ENCODE peak calls at places on chromosomes 3 and 15, in five cellular contexts. One of them, this sample, is unnamed.
A peak's percentile ranks its signal among the peaks of the same experiment; 100 is the strongest.

GRCh38 chr15:47196057-47196456 is 521.2 kb upstream of the SEMA6D start:
- DNase-seq in bronchial epithelial cell: peak; percentile 77
- DNase-seq in GM13977: peak; percentile 38
- DNase-seq in tibial artery: peak; percentile 69
- DNase-seq in mesothelial cell of epicardium: peak; percentile 81
- DNase-seq in this sample: peak; percentile 50

GRCh38 chr3:194537732-194538247 is 51.0 kb upstream of the ATP13A3 start:
- DNase-seq in bronchial epithelial cell: peak; percentile 58
- DNase-seq in GM13977: no peak
- DNase-seq in tibial artery: no peak
- DNase-seq in mesothelial cell of epicardium: no peak
- DNase-seq in this sample: no peak

GRCh38 chr15:51097553-51098330 is 3.0 kb upstream of the TNFAIP8L3 start:
- DNase-seq in bronchial epithelial cell: peak; percentile 59
- DNase-seq in GM13977: no peak
- DNase-seq in tibial artery: no peak
- DNase-seq in mesothelial cell of epicardium: no peak
- DNase-seq in this sample: no peak

GRCh38 chr15:50241684-50242450 is 23.7 kb downstream of the HDC start:
- DNase-seq in bronchial epithelial cell: peak; percentile 82
- DNase-seq in GM13977: no peak
- DNase-seq in tibial artery: no peak
- DNase-seq in mesothelial cell of epicardium: no peak
- DNase-seq in this sample: no peak

GRCh38 chr3:194421-194820 is 2.1 kb upstream of the CHL1 start:
- DNase-seq in bronchial epithelial cell: no peak
- DNase-seq in GM13977: no peak
- DNase-seq in tibial artery: no peak
- DNase-seq in mesothelial cell of epicardium: no peak
- DNase-seq in this sample: no peak

GRCh38 chr3:174613173-174613572 is 246.0 kb upstream of the NAALADL2 start:
- DNase-seq in bronchial epithelial cell: no peak
- DNase-seq in GM13977: no peak
- DNase-seq in tibial artery: no peak
- DNase-seq in mesothelial cell of epicardium: no peak
- DNase-seq in this sample: no peak

GRCh38 chr15:74988007-74988800 is 7.2 kb upstream of the SCAMP5 start:
- DNase-seq in bronchial epithelial cell: peak; percentile 50
- DNase-seq in GM13977: peak; percentile 40
- DNase-seq in tibial artery: no peak
- DNase-seq in mesothelial cell of epicardium: peak; percentile 43
- DNase-seq in this sample: no peak

GRCh38 chr15:81152799-81153198 is 18.7 kb downstream of the CFAP161 start:
- DNase-seq in bronchial epithelial cell: peak; percentile 62
- DNase-seq in GM13977: no peak
- DNase-seq in tibial artery: no peak
- DNase-seq in mesothelial cell of epicardium: no peak
- DNase-seq in this sample: no peak

GRCh38 chr15:29567336-29567735 is 254.9 kb downstream of the TJP1 start:
- DNase-seq in bronchial epithelial cell: no peak
- DNase-seq in GM13977: no peak
- DNase-seq in tibial artery: no peak
- DNase-seq in mesothelial cell of epicardium: no peak
- DNase-seq in this sample: no peak

GRCh38 chr3:57446318-57446841 is 97.8 kb downstream of the DNAH12 start:
- DNase-seq in bronchial epithelial cell: no peak
- DNase-seq in GM13977: no peak
- DNase-seq in tibial artery: no peak
- DNase-seq in mesothelial cell of epicardium: no peak
- DNase-seq in this sample: no peak

GRCh38 chr3:101639280-101639963 is 37.5 kb downstream of the ZBTB11 start:
- DNase-seq in bronchial epithelial cell: no peak
- DNase-seq in GM13977: no peak
- DNase-seq in tibial artery: no peak
- DNase-seq in mesothelial cell of epicardium: no peak
- DNase-seq in this sample: no peak

GRCh38 chr3:101640256-101640655 is 36.7 kb downstream of the ZBTB11 start:
- DNase-seq in bronchial epithelial cell: no peak
- DNase-seq in GM13977: no peak
- DNase-seq in tibial artery: no peak
- DNase-seq in mesothelial cell of epicardium: no peak
- DNase-seq in this sample: no peak

GRCh38 chr3:101635954-101636798 is 40.8 kb downstream of the ZBTB11 start:
- DNase-seq in bronchial epithelial cell: peak; percentile 27
- DNase-seq in GM13977: peak; percentile 67
- DNase-seq in tibial artery: no peak
- DNase-seq in mesothelial cell of epicardium: peak; percentile 71
- DNase-seq in this sample: no peak

GRCh38 chr3:101637461-101637860 is 39.5 kb downstream of the ZBTB11 start:
- DNase-seq in bronchial epithelial cell: no peak
- DNase-seq in GM13977: no peak
- DNase-seq in tibial artery: no peak
- DNase-seq in mesothelial cell of epicardium: no peak
- DNase-seq in this sample: no peak

DNA sequence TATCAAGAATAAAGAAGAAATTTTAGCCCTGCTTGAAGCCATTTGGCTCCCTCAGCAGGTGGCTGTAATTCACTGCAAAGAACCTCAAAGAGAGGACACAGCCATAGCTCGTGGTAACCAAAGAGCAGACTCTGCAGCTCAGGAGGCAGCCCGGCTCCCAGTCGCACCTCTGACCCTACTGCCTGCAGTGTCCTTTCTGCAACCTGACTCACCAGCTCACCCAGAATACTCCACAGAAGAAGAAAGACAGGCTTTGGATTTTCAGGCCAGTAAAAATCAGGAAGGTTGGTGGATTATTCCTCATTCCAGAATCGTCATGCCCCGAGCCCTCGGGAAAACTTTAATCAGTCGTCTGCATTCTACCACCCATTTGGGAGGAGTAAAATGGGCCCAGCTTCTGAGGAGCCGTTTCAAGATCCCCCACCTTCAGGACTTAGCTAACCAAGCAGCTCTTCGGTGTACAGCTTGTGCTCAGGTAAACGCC is 38.6 kb downstream of the ZBTB11 start:
- DNase-seq in bronchial epithelial cell: no peak
- DNase-seq in GM13977: no peak
- DNase-seq in tibial artery: no peak
- DNase-seq in mesothelial cell of epicardium: no peak
- DNase-seq in this sample: no peak
- TF ChIP-seq CTCF in bronchial epithelial cell: no peak
- TF ChIP-seq CTCF in GM13977: peak; percentile 23
- TF ChIP-seq CTCF in tibial artery: no peak
- TF ChIP-seq CTCF in mesothelial cell of epicardium: no peak
- TF ChIP-seq CTCF in this sample: no peak

GRCh38 chr3:120203016-120203415 is 82.0 kb downstream of the GPR156 start:
- DNase-seq in bronchial epithelial cell: peak; percentile 62
- DNase-seq in GM13977: no peak
- DNase-seq in tibial artery: peak; percentile 68
- DNase-seq in mesothelial cell of epicardium: no peak
- DNase-seq in this sample: no peak
- TF ChIP-seq CTCF in bronchial epithelial cell: no peak
- TF ChIP-seq CTCF in GM13977: no peak
- TF ChIP-seq CTCF in tibial artery: no peak
- TF ChIP-seq CTCF in mesothelial cell of epicardium: no peak
- TF ChIP-seq CTCF in this sample: no peak

GRCh38 chr15:82625136-82625535 is 22.0 kb downstream of the CPEB1 start:
- DNase-seq in bronchial epithelial cell: no peak
- DNase-seq in GM13977: no peak
- DNase-seq in tibial artery: no peak
- DNase-seq in mesothelial cell of epicardium: no peak
- DNase-seq in this sample: no peak

GRCh38 chr15:82624438-82624837 is 22.7 kb downstream of the CPEB1 start:
- DNase-seq in bronchial epithelial cell: no peak
- DNase-seq in GM13977: no peak
- DNase-seq in tibial artery: no peak
- DNase-seq in mesothelial cell of epicardium: no peak
- DNase-seq in this sample: no peak

GRCh38 chr15:82624008-82624407 is 23.2 kb downstream of the CPEB1 start:
- DNase-seq in bronchial epithelial cell: peak; percentile 3
- DNase-seq in GM13977: no peak
- DNase-seq in tibial artery: no peak
- DNase-seq in mesothelial cell of epicardium: no peak
- DNase-seq in this sample: no peak

DNA sequence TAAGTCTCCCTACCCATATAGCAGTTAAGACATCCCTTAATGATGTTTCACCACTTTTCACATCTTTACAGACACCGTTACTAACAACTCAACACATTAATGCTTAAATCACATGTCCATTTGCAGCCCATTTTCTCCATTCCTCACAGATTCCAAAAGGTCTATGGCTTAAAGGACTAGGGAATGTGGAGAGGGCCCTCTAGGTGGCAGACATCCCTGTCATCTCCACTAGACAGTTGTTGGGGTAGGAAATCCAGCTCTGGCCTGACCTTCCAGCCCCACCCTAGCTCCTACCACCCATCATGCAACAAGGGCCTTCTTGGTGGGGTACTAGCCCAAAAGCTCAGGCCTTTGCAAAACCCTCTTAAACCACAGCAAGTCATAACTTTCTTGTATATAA is 25.2 kb downstream of the CPEB1 start:
- DNase-seq in bronchial epithelial cell: peak; percentile 8
- DNase-seq in GM13977: no peak
- DNase-seq in tibial artery: no peak
- DNase-seq in mesothelial cell of epicardium: no peak
- DNase-seq in this sample: no peak
- TF ChIP-seq CTCF in bronchial epithelial cell: peak; percentile 39
- TF ChIP-seq CTCF in GM13977: no peak
- TF ChIP-seq CTCF in tibial artery: no peak
- TF ChIP-seq CTCF in mesothelial cell of epicardium: no peak
- TF ChIP-seq CTCF in this sample: no peak

DNA sequence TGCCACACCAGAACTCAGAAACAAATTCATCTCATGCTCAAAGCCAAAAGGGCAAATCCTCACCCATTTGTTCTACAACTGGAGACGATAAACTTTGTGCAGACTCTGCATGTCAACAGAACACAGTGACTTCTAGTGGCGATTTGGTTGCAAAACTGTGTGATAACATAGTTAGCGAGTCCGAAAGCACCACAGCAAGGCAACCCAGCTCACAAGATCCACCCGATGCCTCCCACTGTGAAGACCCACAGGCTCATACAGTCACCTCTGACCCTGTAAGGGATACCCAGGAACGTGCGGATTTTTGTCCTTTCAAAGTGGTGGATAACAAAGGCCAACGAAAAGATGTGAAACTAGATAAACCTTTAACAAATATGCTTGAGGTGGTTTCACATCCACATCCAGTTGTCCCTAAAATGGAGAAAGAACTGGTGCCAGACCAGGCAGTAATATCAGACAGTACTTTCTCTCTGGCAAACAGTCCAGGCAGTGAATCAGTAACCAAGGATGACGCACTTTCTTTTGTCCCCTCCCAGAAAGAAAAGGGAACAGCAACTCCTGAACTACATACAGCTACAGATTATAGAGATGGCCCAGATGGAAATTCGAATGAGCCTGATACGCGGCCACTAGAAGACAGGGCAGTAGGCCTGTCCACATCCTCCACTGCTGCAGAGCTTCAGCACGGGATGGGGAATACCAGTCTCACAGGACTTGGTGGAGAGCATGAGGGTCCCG is 199.7 kb downstream of the AKAP13 start:
- DNase-seq in bronchial epithelial cell: no peak
- DNase-seq in GM13977: no peak
- DNase-seq in tibial artery: peak; percentile 48
- DNase-seq in mesothelial cell of epicardium: no peak
- DNase-seq in this sample: peak; percentile 80
- TF ChIP-seq CTCF in bronchial epithelial cell: no peak
- TF ChIP-seq CTCF in GM13977: no peak
- TF ChIP-seq CTCF in tibial artery: no peak
- TF ChIP-seq CTCF in mesothelial cell of epicardium: no peak
- TF ChIP-seq CTCF in this sample: no peak

GRCh38 chr3:187062526-187063177 is 76.6 kb downstream of the RPL39L start:
- DNase-seq in bronchial epithelial cell: peak; percentile 91
- DNase-seq in GM13977: no peak
- DNase-seq in tibial artery: no peak
- DNase-seq in mesothelial cell of epicardium: no peak
- DNase-seq in this sample: no peak

GRCh38 chr3:187066228-187066995 is 72.9 kb downstream of the RPL39L start:
- DNase-seq in bronchial epithelial cell: peak; percentile 73
- DNase-seq in GM13977: peak; percentile 55
- DNase-seq in tibial artery: no peak
- DNase-seq in mesothelial cell of epicardium: no peak
- DNase-seq in this sample: no peak

GRCh38 chr3:187061748-187062147 is 77.5 kb downstream of the RPL39L start:
- DNase-seq in bronchial epithelial cell: no peak
- DNase-seq in GM13977: no peak
- DNase-seq in tibial artery: no peak
- DNase-seq in mesothelial cell of epicardium: no peak
- DNase-seq in this sample: no peak

GRCh38 chr3:187064210-187065115 is 74.8 kb downstream of the RPL39L start:
- DNase-seq in bronchial epithelial cell: peak; percentile 82
- DNase-seq in GM13977: no peak
- DNase-seq in tibial artery: no peak
- DNase-seq in mesothelial cell of epicardium: no peak
- DNase-seq in this sample: no peak

DNA sequence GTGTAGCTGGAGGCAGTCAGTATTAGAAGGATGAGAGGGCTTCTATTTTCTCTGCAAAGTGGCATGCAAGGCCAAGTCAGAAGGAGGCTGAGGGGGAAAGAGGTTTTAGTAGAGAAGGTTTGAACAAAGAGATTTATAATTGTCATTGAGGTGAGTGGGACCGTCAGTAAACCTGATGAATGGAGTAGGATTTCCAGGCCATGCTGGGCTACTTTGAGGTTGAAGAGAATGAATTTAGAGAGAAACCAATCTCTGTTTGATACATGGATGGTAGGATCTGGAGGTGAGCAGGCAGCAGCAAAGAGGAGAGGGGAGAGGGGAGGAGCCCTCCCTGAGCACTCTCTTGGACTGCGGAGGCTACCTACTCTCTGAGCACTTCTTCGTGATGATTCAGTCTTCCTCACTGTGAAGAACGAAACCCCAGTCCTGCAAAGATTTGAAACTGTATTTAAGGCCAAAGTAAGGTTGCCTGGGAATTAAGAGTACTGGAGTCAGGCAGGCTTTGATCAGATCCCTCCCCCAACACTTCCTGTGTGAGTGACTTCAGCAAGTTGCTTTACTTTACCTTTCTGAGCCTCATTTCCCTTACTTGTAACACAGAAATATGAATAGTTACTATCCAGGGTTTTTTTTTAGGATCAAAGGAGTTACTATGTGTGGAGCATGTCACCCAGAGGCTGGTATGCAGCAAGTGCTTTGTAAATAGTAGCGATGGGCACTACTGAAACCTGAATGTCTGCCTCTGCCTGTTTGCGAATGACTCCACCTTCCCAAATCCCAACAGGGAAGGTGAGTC is 75.8 kb downstream of the RPL39L start:
- DNase-seq in bronchial epithelial cell: peak; percentile 93
- DNase-seq in GM13977: no peak
- DNase-seq in tibial artery: no peak
- DNase-seq in mesothelial cell of epicardium: no peak
- DNase-seq in this sample: no peak
- TF ChIP-seq CTCF in bronchial epithelial cell: peak; percentile 45
- TF ChIP-seq CTCF in GM13977: no peak
- TF ChIP-seq CTCF in tibial artery: no peak
- TF ChIP-seq CTCF in mesothelial cell of epicardium: no peak
- TF ChIP-seq CTCF in this sample: no peak

This sample was measured in CD14-positive monocyte.